ENCODE peak calls at places on chromosomes 2 and 18, in six cellular contexts. E is aorta; X is Daoy; Q is CD8-positive, alpha-beta memory T cell; V is lower lobe of right lung; P is stimulated activated CD4-positive, alpha-beta T cell treated with anti-CD3 and anti-CD28 coated beads, TNF-alpha, amount 100 ng/mL, for 1 hour. A is an unnamed sample.

GRCh38 chr2:156593011-156593921 is 157.1 kb downstream of the GPD2 start:
- DNase-seq in V (no peak), X (no peak), E (no peak), P (no peak), Q (no peak), A (no peak)

GRCh38 chr2:194289712-194290346 is 1367.2 kb upstream of the SLC39A10 start:
- DNase-seq in E (no peak), Q (no peak), X (no peak), V (no peak), P (no peak), A (no peak)

GRCh38 chr2:45169339-45170190 is 160.3 kb upstream of the SIX2 start:
- DNase-seq in E (peak), P (no peak), Q (no peak), X (peak), V (no peak), A (no peak)

GRCh38 chr18:74126684-74127482 is 20.8 kb downstream of the FBXO15 start:
- DNase-seq in E (no peak), V (no peak), Q (no peak), X (no peak), P (no peak), A (no peak)

GRCh38 chr2:95012881-95013550 is 12.5 kb upstream of the MAL start:
- DNase-seq in E (no peak), X (peak), V (no peak), P (no peak), Q (no peak), A (no peak)

GRCh38 chr2:130342020-130342532 is 621 bp upstream of the IMP4 start:
- DNase-seq in V (peak), Q (peak), P (peak), X (peak), E (peak), A (peak)

GRCh38 chr2:237099804-237100203 is 14.1 kb downstream of the COPS8 start:
- DNase-seq in P (no peak), X (no peak), V (no peak), Q (no peak), E (no peak), A (no peak)

GRCh38 chr18:32201936-32202335 is 12.1 kb downstream of the MEP1B start:
- DNase-seq in V (no peak), E (no peak), Q (no peak), P (no peak), X (no peak), A (no peak)

GRCh38 chr2:46144133-46144800 is 152.9 kb upstream of the EPAS1 start:
- DNase-seq in P (no peak), X (no peak), Q (peak), E (no peak), V (no peak), A (no peak)

GRCh38 chr2:208820289-208820688 is 413.7 kb downstream of the PTH2R start:
- DNase-seq in E (no peak), V (no peak), X (no peak), P (no peak), Q (no peak), A (no peak)

GRCh38 chr2:190722061-190722759 is 73.3 kb downstream of the NAB1 start:
- DNase-seq in Q (no peak), E (no peak), X (no peak), P (no peak), V (no peak), A (no peak)

GRCh38 chr2:69436594-69436936 is 670 bp downstream of the NFU1 start:
- DNase-seq in E (no peak), Q (no peak), X (no peak), V (no peak), P (no peak), A (no peak)

GRCh38 chr2:10036095-10036879 is 7.1 kb upstream of the KLF11 start:
- DNase-seq in P (no peak), E (peak), X (peak), Q (peak), V (peak), A (no peak)

GRCh38 chr2:136363921-136364320 is 246.0 kb upstream of the CXCR4 start:
- DNase-seq in X (no peak), V (no peak), P (no peak), E (no peak), Q (no peak), A (no peak)

GRCh38 chr2:989766-990467 is 39.3 kb downstream of the SNTG2 start:
- DNase-seq in V (no peak), P (no peak), Q (no peak), E (no peak), X (no peak), A (no peak)